ENCODE peak calls at places on chromosomes 12 and 14, in six cellular contexts. C, E, F, P, W and G are unnamed samples.

GRCh38 chr12:113301811-113302210 is 33.1 kb downstream of the SLC8B1 start:
- DNase-seq in W (no peak), C (no peak), P (no peak), F (no peak), E (no peak), G (no peak)

GRCh38 chr14:64569108-64570045 is 19.6 kb downstream of the PPP1R36 start:
- DNase-seq in W (peak; percentile 74), F (peak; percentile 92), C (no peak), E (peak; percentile 53), P (no peak), G (peak; percentile 71)

GRCh38 chr14:60153996-60154395 is 11.2 kb downstream of the DHRS7 start:
- DNase-seq in P (no peak), E (no peak), F (no peak), C (no peak), W (no peak), G (no peak)

GRCh38 chr12:127150479-127150878 is 1116.5 kb upstream of the TMEM132C start:
- DNase-seq in P (no peak), C (no peak), F (no peak), W (no peak), E (no peak), G (no peak)

GRCh38 chr12:1720494-1720893 is 29.6 kb downstream of the ADIPOR2 start:
- DNase-seq in C (no peak), P (no peak), W (no peak), E (no peak), F (no peak), G (no peak)

GRCh38 chr14:74975059-74975810 is 19.8 kb upstream of the PGF start:
- DNase-seq in F (no peak), P (no peak), E (no peak), C (no peak), W (no peak), G (no peak)

GRCh38 chr14:100662850-100663527 is 63.7 kb upstream of the DLK1 start:
- DNase-seq in C (no peak), E (peak; percentile 71), F (peak; percentile 73), W (no peak), P (peak; percentile 37), G (peak; percentile 37)

GRCh38 chr12:22289250-22289649 is 45.3 kb downstream of the ST8SIA1 start:
- DNase-seq in E (no peak), W (no peak), C (no peak), P (no peak), F (no peak), G (no peak)

GRCh38 chr14:76112889-76113611 is 38.7 kb upstream of the GPATCH2L start:
- DNase-seq in F (no peak), C (no peak), P (no peak), W (no peak), E (no peak), G (no peak)

GRCh38 chr14:100237735-100238418 is 1.1 kb upstream of the YY1 start:
- DNase-seq in F (peak; percentile 62), P (peak; percentile 46), W (no peak), E (peak; percentile 52), C (no peak), G (peak; percentile 27)